ENCODE peak calls at places on chromosomes 13 and 19, in seven cellular contexts. One of them, this sample, is unnamed.

GRCh38 chr13:107157272-107157671 is 589.3 kb upstream of the ARGLU1 start:
- DNase-seq in SK-N-SH: no peak
- DNase-seq in K562: no peak
- DNase-seq in GM12878: no peak
- DNase-seq in H1: no peak
- DNase-seq in GM12891: no peak
- DNase-seq in HepG2: no peak
- DNase-seq in this sample: no peak

GRCh38 chr13:109485136-109485794 is 301.1 kb downstream of the IRS2 start:
- DNase-seq in K562: no peak
- DNase-seq in GM12878: no peak
- DNase-seq in SK-N-SH: no peak
- DNase-seq in GM12891: no peak
- DNase-seq in HepG2: no peak
- DNase-seq in H1: no peak
- DNase-seq in this sample: no peak

GRCh38 chr13:22137361-22138050 is 466.6 kb downstream of the FGF9 start:
- DNase-seq in K562: no peak
- DNase-seq in HepG2: no peak
- DNase-seq in GM12878: no peak
- DNase-seq in SK-N-SH: no peak
- DNase-seq in GM12891: no peak
- DNase-seq in H1: no peak
- DNase-seq in this sample: no peak

GRCh38 chr13:44317752-44318550 is 55.7 kb upstream of the SERP2 start:
- DNase-seq in GM12878: no peak
- DNase-seq in HepG2: no peak
- DNase-seq in K562: no peak
- DNase-seq in H1: no peak
- DNase-seq in GM12891: no peak
- DNase-seq in SK-N-SH: no peak
- DNase-seq in this sample: no peak

GRCh38 chr13:74115138-74115537 is 19.1 kb downstream of the KLF12 start:
- DNase-seq in HepG2: no peak
- DNase-seq in K562: no peak
- DNase-seq in SK-N-SH: no peak
- DNase-seq in GM12891: no peak
- DNase-seq in GM12878: no peak
- DNase-seq in H1: no peak
- DNase-seq in this sample: no peak

GRCh38 chr13:114130708-114131580 is 1.5 kb downstream of the RASA3 start:
- DNase-seq in H1: no peak
- DNase-seq in SK-N-SH: peak
- DNase-seq in GM12891: peak
- DNase-seq in GM12878: no peak
- DNase-seq in HepG2: no peak
- DNase-seq in K562: peak
- DNase-seq in this sample: no peak

GRCh38 chr13:50722437-50723125 is 120.9 kb downstream of the DLEU7 start:
- DNase-seq in GM12891: no peak
- DNase-seq in SK-N-SH: no peak
- DNase-seq in GM12878: no peak
- DNase-seq in K562: no peak
- DNase-seq in HepG2: no peak
- DNase-seq in H1: no peak
- DNase-seq in this sample: no peak

GRCh38 chr19:42412223-42412622 is 15.0 kb downstream of the LIPE start:
- DNase-seq in GM12891: no peak
- DNase-seq in GM12878: no peak
- DNase-seq in H1: no peak
- DNase-seq in SK-N-SH: peak
- DNase-seq in HepG2: no peak
- DNase-seq in K562: no peak
- DNase-seq in this sample: no peak

GRCh38 chr19:48999481-49000325 is 6.0 kb downstream of the RUVBL2 start:
- DNase-seq in HepG2: no peak
- DNase-seq in GM12891: no peak
- DNase-seq in GM12878: no peak
- DNase-seq in SK-N-SH: peak
- DNase-seq in K562: peak
- DNase-seq in H1: peak
- DNase-seq in this sample: no peak

GRCh38 chr19:32453736-32454135 is 48.2 kb downstream of the DPY19L3 start:
- DNase-seq in SK-N-SH: no peak
- DNase-seq in GM12878: no peak
- DNase-seq in GM12891: no peak
- DNase-seq in K562: no peak
- DNase-seq in HepG2: no peak
- DNase-seq in H1: no peak
- DNase-seq in this sample: no peak

GRCh38 chr13:112065521-112065866 is 1.5 kb upstream of the SOX1 start:
- DNase-seq in H1: peak
- DNase-seq in GM12878: no peak
- DNase-seq in HepG2: no peak
- DNase-seq in K562: no peak
- DNase-seq in SK-N-SH: no peak
- DNase-seq in GM12891: no peak
- DNase-seq in this sample: no peak

GRCh38 chr13:100946588-100946987 is 272.0 kb upstream of the TMTC4 start:
- DNase-seq in SK-N-SH: no peak
- DNase-seq in HepG2: no peak
- DNase-seq in H1: no peak
- DNase-seq in GM12891: no peak
- DNase-seq in GM12878: no peak
- DNase-seq in K562: no peak
- DNase-seq in this sample: no peak

GRCh38 chr13:113967729-113968462 is 6.0 kb downstream of the C13orf46 start:
- DNase-seq in GM12891: no peak
- DNase-seq in GM12878: no peak
- DNase-seq in H1: no peak
- DNase-seq in SK-N-SH: no peak
- DNase-seq in HepG2: no peak
- DNase-seq in K562: no peak
- DNase-seq in this sample: no peak

GRCh38 chr19:42553292-42554045 is 25.2 kb upstream of the CEACAM1 start:
- DNase-seq in HepG2: peak
- DNase-seq in K562: no peak
- DNase-seq in H1: no peak
- DNase-seq in GM12891: no peak
- DNase-seq in SK-N-SH: no peak
- DNase-seq in GM12878: no peak
- DNase-seq in this sample: no peak

GRCh38 chr19:13033819-13034611 is 38.7 kb downstream of the NFIX start:
- DNase-seq in GM12878: no peak
- DNase-seq in HepG2: peak
- DNase-seq in K562: peak
- DNase-seq in H1: peak
- DNase-seq in GM12891: peak
- DNase-seq in SK-N-SH: peak
- DNase-seq in this sample: peak

GRCh38 chr19:3673506-3674439 is 26.5 kb downstream of the PIP5K1C start:
- DNase-seq in HepG2: no peak
- DNase-seq in GM12891: no peak
- DNase-seq in SK-N-SH: no peak
- DNase-seq in H1: no peak
- DNase-seq in GM12878: no peak
- DNase-seq in K562: no peak
- DNase-seq in this sample: no peak

GRCh38 chr19:3672575-3672948 is 27.7 kb downstream of the PIP5K1C start:
- DNase-seq in HepG2: no peak
- DNase-seq in K562: no peak
- DNase-seq in GM12891: no peak
- DNase-seq in SK-N-SH: no peak
- DNase-seq in GM12878: no peak
- DNase-seq in H1: no peak
- DNase-seq in this sample: no peak

GRCh38 chr19:3671680-3672574 is 28.3 kb downstream of the PIP5K1C start:
- DNase-seq in HepG2: no peak
- DNase-seq in GM12891: no peak
- DNase-seq in K562: peak
- DNase-seq in H1: no peak
- DNase-seq in SK-N-SH: no peak
- DNase-seq in GM12878: no peak
- DNase-seq in this sample: no peak

GRCh38 chr19:3672993-3673392 is 27.3 kb downstream of the PIP5K1C start:
- DNase-seq in GM12878: no peak
- DNase-seq in GM12891: no peak
- DNase-seq in SK-N-SH: no peak
- DNase-seq in HepG2: no peak
- DNase-seq in K562: peak
- DNase-seq in H1: no peak
- DNase-seq in this sample: no peak

GRCh38 chr19:3674784-3675183 is 25.5 kb downstream of the PIP5K1C start:
- DNase-seq in HepG2: no peak
- DNase-seq in GM12891: no peak
- DNase-seq in H1: no peak
- DNase-seq in GM12878: no peak
- DNase-seq in SK-N-SH: no peak
- DNase-seq in K562: no peak
- DNase-seq in this sample: no peak
- TF ChIP-seq POLR2AphosphoS5 in HepG2: no peak
- TF ChIP-seq POLR2AphosphoS5 in GM12891: no peak
- TF ChIP-seq POLR2AphosphoS5 in H1: no peak
- TF ChIP-seq POLR2AphosphoS5 in GM12878: no peak
- TF ChIP-seq POLR2AphosphoS5 in SK-N-SH: no peak
- TF ChIP-seq POLR2AphosphoS5 in K562: no peak
- TF ChIP-seq POLR2AphosphoS5 in this sample: no peak

GRCh38 chr13:35146686-35147085 is 204.6 kb downstream of the NBEA start:
- DNase-seq in GM12891: no peak
- DNase-seq in SK-N-SH: no peak
- DNase-seq in HepG2: no peak
- DNase-seq in H1: no peak
- DNase-seq in K562: no peak
- DNase-seq in GM12878: no peak
- DNase-seq in this sample: no peak

GRCh38 chr13:35140831-35141230 is 198.8 kb downstream of the NBEA start:
- DNase-seq in K562: no peak
- DNase-seq in GM12891: no peak
- DNase-seq in HepG2: no peak
- DNase-seq in H1: no peak
- DNase-seq in GM12878: no peak
- DNase-seq in SK-N-SH: no peak
- DNase-seq in this sample: no peak

GRCh38 chr13:35140321-35140720 is 198.3 kb downstream of the NBEA start:
- DNase-seq in SK-N-SH: no peak
- DNase-seq in K562: no peak
- DNase-seq in H1: no peak
- DNase-seq in GM12891: no peak
- DNase-seq in GM12878: no peak
- DNase-seq in HepG2: no peak
- DNase-seq in this sample: no peak

GRCh38 chr13:35143123-35143522 is 201.1 kb downstream of the NBEA start:
- DNase-seq in GM12891: no peak
- DNase-seq in SK-N-SH: no peak
- DNase-seq in K562: no peak
- DNase-seq in H1: no peak
- DNase-seq in GM12878: no peak
- DNase-seq in HepG2: no peak
- DNase-seq in this sample: no peak

GRCh38 chr13:35144496-35144895 is 202.4 kb downstream of the NBEA start:
- DNase-seq in GM12891: no peak
- DNase-seq in K562: no peak
- DNase-seq in SK-N-SH: no peak
- DNase-seq in GM12878: no peak
- DNase-seq in H1: no peak
- DNase-seq in HepG2: no peak
- DNase-seq in this sample: no peak
- TF ChIP-seq TAF1 in GM12891: no peak
- TF ChIP-seq TAF1 in K562: no peak
- TF ChIP-seq TAF1 in SK-N-SH: no peak
- TF ChIP-seq TAF1 in GM12878: no peak
- TF ChIP-seq TAF1 in H1: no peak
- TF ChIP-seq TAF1 in HepG2: no peak
- TF ChIP-seq TAF1 in this sample: no peak

DNA sequence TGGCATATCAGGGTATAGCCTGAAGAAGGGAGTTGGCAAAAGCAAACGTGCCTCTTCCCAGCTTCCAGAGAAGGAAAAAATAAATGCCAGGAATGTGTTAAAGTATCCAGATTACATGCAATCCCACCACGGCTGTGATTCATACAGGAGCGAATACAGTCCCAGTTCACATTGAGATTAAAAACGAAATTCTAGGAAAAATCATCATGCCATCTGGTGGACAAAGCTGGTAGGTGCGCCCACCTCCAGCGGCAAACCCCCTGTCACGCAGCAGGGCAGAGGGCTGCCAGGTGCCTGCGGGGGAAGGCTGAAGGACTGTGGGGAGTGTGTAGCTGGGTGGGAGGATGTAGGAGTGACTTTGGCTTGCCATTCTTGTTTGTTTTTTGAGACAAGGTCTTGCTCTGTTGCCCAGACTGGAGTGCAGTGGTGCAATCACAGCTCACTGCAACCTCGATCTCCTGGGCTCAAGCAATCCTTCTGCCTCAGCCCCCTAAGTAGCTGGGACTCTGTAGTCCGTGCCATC is 6.4 kb upstream of the DMWD start:
- DNase-seq in SK-N-SH: peak
- DNase-seq in K562: peak
- DNase-seq in HepG2: peak
- DNase-seq in H1: peak
- DNase-seq in GM12891: peak
- DNase-seq in GM12878: peak
- DNase-seq in this sample: peak
- TF ChIP-seq POLR2AphosphoS5 in SK-N-SH: no peak
- TF ChIP-seq POLR2AphosphoS5 in K562: no peak
- TF ChIP-seq POLR2AphosphoS5 in HepG2: no peak
- TF ChIP-seq POLR2AphosphoS5 in H1: no peak
- TF ChIP-seq POLR2AphosphoS5 in GM12891: no peak
- TF ChIP-seq POLR2AphosphoS5 in GM12878: no peak
- TF ChIP-seq POLR2AphosphoS5 in this sample: no peak

DNA sequence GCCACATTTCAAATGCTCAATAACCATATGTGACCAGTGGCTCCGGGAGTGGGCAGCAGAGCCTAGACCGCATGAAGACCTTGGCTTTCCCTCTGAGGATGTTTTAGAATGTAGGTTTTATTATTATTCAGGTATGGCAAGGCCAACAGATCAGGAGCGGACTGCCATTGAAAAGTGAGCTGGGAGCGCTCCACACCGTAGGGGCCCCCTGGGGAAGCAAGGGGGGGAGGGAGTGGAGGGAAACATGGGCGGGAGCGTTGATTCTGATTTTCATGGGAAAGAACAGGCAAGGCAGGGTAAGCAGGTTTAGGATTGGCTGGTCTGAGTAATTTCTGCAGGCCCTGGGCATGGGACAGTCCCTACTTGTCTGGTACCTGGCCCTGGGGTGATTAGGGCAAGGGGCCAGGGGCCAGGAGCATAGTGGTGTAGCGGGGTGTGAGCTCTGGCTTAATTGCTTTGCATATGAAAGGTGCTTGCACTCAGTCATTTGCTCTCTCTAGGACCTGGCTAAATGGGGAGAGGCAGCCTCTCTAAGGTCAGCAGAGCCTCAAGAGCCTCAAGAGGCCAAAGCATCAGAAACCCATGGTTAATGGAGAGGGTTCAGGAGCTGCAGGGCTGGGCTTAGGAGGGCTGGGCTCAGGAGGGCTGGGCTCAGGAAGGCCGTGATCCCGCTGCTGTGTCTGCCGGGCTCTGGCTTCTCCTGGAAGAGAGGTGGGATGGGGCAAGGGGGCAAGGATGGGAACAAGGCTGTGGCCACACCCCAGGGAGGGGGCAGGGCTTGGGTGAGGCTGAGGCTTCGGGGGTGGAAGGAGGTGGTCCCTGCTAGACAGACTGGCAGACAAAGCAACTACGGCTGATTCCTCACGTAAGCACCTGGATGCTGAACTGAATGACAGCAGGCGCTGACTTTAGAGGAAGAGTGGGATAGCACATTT is 82.0 kb upstream of the WASF3 start:
- DNase-seq in H1: peak
- DNase-seq in SK-N-SH: no peak
- DNase-seq in GM12878: no peak
- DNase-seq in K562: no peak
- DNase-seq in HepG2: no peak
- DNase-seq in GM12891: no peak
- DNase-seq in this sample: no peak
- TF ChIP-seq TAF1 in H1: no peak
- TF ChIP-seq TAF1 in SK-N-SH: no peak
- TF ChIP-seq TAF1 in GM12878: no peak
- TF ChIP-seq TAF1 in K562: no peak
- TF ChIP-seq TAF1 in HepG2: no peak
- TF ChIP-seq TAF1 in GM12891: no peak
- TF ChIP-seq TAF1 in this sample: no peak